ENCODE peak calls at places on chromosomes 1 and 21, in four cellular contexts. V, Z, R and C are unnamed samples.

GRCh38 chr1:114458208-114458777 is 52.7 kb downstream of the TRIM33 start:
- DNase-seq in V (no peak), R (peak), Z (no peak), C (no peak)

GRCh38 chr1:57165546-57165945 is 199.7 kb upstream of the C8B start:
- DNase-seq in V (no peak), Z (no peak), R (no peak), C (no peak)

GRCh38 chr1:187001198-187001904 is 172.6 kb downstream of the PLA2G4A start:
- DNase-seq in R (no peak), V (no peak), Z (no peak), C (no peak)

GRCh38 chr1:222240536-222241181 is 307.2 kb downstream of the HHIPL2 start:
- DNase-seq in V (no peak), R (no peak), Z (peak), C (peak)

GRCh38 chr1:46065405-46065804 is 67.0 kb downstream of the PIK3R3 start:
- DNase-seq in V (no peak), Z (peak), R (no peak), C (no peak)

GRCh38 chr1:52552236-52552504 is 722 bp downstream of the TUT4 start:
- DNase-seq in V (peak), Z (peak), R (peak), C (peak)

GRCh38 chr21:44926364-44927101 is 5.8 kb upstream of the ITGB2 start:
- DNase-seq in R (no peak), V (no peak), Z (no peak), C (no peak)

GRCh38 chr1:28340221-28340974 is 11.6 kb downstream of the MED18 start:
- DNase-seq in V (no peak), R (no peak), Z (no peak), C (no peak)

GRCh38 chr1:53663525-53664300 is 75.3 kb downstream of the GLIS1 start:
- DNase-seq in Z (no peak), V (no peak), R (no peak), C (no peak)

GRCh38 chr1:64263335-64263734 is 59.9 kb downstream of the UBE2U start:
- DNase-seq in Z (no peak), R (no peak), V (no peak), C (no peak)

GRCh38 chr21:38165466-38166213 is 91.2 kb upstream of the KCNJ15 start:
- DNase-seq in Z (no peak), V (no peak), R (no peak), C (no peak)

GRCh38 chr1:23772049-23772853 is 6.0 kb upstream of the PITHD1 start:
- DNase-seq in Z (peak), V (peak), R (peak), C (peak)

GRCh38 chr1:152036316-152037216 is at the start of gene S100A11:
- DNase-seq in Z (peak), V (peak), R (peak), C (peak)

DNA sequence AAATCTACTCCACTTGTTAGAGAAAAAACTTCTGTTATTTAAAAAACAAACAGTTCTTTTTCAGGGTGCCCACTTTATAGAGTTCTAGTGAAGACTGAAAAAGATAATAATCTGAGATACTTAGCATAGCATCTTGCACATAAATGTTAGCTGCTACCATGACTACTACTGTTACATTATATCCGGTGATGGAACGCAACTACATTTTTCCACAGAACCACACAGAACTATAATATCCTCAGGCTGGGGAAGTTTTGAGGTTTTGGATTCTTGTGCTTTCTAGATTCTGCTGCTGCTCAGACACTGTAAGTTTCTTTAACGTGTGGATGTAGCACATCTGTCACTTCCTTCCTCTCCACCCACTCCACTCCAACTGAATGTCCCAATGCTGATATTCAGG is 110.3 kb downstream of the PTPN14 start:
- DNase-seq in R (no peak), V (no peak), Z (no peak), C (no peak)
- TF ChIP-seq NR3C1 in R (no peak), V (no peak), Z (no peak), C (no peak)

DNA sequence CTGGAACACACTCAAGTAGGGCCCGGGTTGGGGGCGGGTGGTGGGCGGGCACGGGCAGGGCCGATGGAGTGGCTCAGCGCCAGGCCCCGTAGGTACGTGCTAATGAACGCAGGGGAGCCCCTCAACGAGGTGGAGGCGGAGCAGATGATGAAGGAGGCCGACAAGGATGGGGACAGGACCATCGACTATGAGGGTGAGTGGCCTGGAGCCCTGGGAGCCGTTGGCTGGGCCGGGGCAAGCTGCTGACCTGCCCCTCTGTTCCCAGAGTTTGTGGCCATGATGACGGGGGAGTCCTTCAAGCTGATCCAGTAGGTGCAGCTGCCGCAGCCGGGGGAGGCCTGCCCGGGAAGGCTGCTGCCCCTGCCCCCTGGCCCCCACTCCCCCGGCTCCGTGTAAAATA is 1.8 kb downstream of the CALML6 start:
- DNase-seq in V (no peak), Z (no peak), R (no peak), C (no peak)
- TF ChIP-seq NR3C1 in V (no peak), Z (no peak), R (no peak), C (no peak)

GRCh38 chr1:245566952-245567351 is 412.2 kb downstream of the KIF26B start:
- DNase-seq in R (no peak), V (no peak), Z (no peak), C (no peak)
- TF ChIP-seq NR3C1 in R (no peak), V (no peak), Z (no peak), C (no peak)

GRCh38 chr1:31572323-31573104 is 3.8 kb upstream of the TINAGL1 start:
- DNase-seq in Z (no peak), V (no peak), R (peak), C (no peak)
- TF ChIP-seq NR3C1 in Z (no peak), V (no peak), R (no peak), C (no peak)

DNA sequence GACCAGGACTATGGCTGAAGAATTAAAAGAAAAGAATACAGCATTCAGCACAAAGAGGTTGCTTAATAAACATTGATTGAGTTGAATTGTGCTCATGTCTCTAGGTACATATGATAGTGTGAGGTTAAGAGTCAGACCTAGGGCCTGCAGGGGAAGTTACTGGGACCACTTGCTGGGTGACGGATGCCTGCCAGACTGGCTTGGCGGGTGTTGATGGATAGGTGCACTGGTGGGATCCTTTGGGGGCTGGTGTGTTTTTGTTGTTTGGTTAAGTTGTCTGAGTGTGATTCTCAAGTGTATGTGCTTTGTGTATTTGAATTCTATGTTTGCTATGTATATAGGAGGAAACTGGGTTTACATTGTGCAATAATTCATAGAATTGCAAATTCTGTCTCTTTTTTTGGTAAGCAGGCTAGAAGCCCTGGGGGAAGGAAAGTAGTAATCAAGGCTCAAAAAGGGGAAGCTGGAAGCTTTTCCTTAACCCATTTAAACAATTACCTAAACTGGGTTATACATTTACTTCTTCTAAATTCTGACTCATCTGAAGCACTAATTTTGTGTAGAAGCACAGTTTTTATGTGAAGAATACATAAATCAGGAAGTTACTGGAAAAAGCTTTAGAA is 1.8 kb downstream of the CD101 start:
- DNase-seq in R (no peak), Z (no peak), V (no peak), C (no peak)
- TF ChIP-seq NR3C1 in R (no peak), Z (no peak), V (no peak), C (no peak)

DNA sequence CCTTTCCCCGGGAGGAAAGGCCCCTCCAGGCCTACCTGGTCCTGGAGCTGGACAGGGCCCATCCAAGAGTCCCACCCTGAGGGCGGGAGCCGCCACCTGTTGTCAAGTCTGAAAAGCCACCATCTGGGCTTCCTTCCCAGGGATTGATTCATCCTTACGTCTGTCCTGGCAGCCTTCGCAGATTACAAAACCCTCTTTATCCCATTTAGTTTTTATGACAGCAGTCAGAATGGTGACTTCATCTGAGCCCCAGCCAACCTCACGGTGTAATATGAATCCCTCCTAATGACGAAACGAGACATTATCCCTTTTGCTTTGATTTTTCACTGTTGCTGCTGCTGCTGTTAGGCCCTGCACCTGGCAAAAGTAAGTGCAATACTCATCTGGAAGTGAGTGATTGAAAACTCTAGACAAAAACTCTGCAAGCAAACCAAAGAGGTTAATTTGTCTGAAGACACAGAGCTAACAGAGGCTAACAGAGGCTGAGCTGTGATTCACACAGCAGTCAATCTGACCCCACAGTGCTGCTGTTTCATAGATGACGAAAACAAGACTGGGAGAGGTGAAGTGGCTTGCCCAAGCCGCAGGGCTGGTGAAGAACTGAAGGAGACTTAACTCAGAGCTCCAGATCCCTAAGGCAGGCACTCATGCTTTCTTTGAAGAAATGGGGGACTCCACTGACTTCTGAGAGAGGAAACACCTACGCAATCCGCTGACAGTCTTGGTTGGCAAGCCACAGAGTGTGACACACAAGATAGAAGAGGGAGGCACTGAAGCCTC is 30.0 kb upstream of the S100A7 start:
- DNase-seq in R (no peak), Z (no peak), V (no peak), C (peak)
- TF ChIP-seq NR3C1 in R (no peak), Z (no peak), V (no peak), C (no peak)

GRCh38 chr1:214123061-214123784 is 135.4 kb downstream of the PROX1 start:
- DNase-seq in R (peak), Z (peak), V (peak), C (peak)
- TF ChIP-seq NR3C1 in R (no peak), Z (no peak), V (no peak), C (no peak)